ENCODE peak calls at places on chromosome 6, in five cellular contexts. P is activated naive CD8-positive, alpha-beta T cell treated with anti-CD3 and anti-CD28 coated beads, Interleukin-2, amount 50 U/mL, for 24 hours; O is stimulated activated CD8-positive, alpha-beta memory T cell treated with anti-CD3 and anti-CD28 coated beads, Interleukin-15, amount 100 ng/mL, for 24 hours; B is HT-29; K is nucleus accumbens. Q is an unnamed sample.

GRCh38 chr6:137013738-137014602 is 30.8 kb downstream of the IL20RA start:
- DNase-seq in P (no peak), O (no peak), B (peak; percentile 72), K (no peak), Q (no peak)

GRCh38 chr6:107576852-107577251 is 86.9 kb downstream of the SOBP start:
- DNase-seq in P (no peak), O (no peak), B (no peak), K (no peak), Q (no peak)

GRCh38 chr6:162488444-162488843 is 239.1 kb downstream of the PRKN start:
- DNase-seq in P (no peak), O (no peak), B (no peak), K (no peak), Q (no peak)

GRCh38 chr6:47135772-47136171 is 93.6 kb upstream of the ADGRF1 start:
- DNase-seq in P (no peak), O (no peak), B (peak; percentile 96), K (no peak), Q (no peak)

GRCh38 chr6:129621252-129621651 is 88.7 kb downstream of the ARHGAP18 start:
- DNase-seq in P (peak; percentile 34), O (no peak), B (peak; percentile 34), K (no peak), Q (peak; percentile 4)

GRCh38 chr6:26520088-26520839 is 17.9 kb upstream of the HMGN4 start:
- DNase-seq in P (peak; percentile 50), O (peak; percentile 13), B (peak; percentile 67), K (peak; percentile 15), Q (no peak)

GRCh38 chr6:25793970-25794369 is 37.9 kb downstream of the SLC17A1 start:
- DNase-seq in P (no peak), O (no peak), B (no peak), K (no peak), Q (no peak)

GRCh38 chr6:54621285-54621684 is 225.3 kb upstream of the FAM83B start:
- DNase-seq in P (no peak), O (no peak), B (no peak), K (no peak), Q (no peak)

GRCh38 chr6:2108700-2109306 is 136.6 kb downstream of the GMDS start:
- DNase-seq in P (no peak), O (no peak), B (no peak), K (no peak), Q (no peak)

GRCh38 chr6:118720125-118720473 is 68.7 kb upstream of the CEP85L start:
- DNase-seq in P (no peak), O (no peak), B (no peak), K (no peak), Q (no peak)

GRCh38 chr6:23307516-23307915 is 738.1 kb downstream of the HDGFL1 start:
- DNase-seq in P (no peak), O (no peak), B (no peak), K (no peak), Q (no peak)

GRCh38 chr6:111926731-111927302 is 53.6 kb upstream of the FYN start:
- DNase-seq in P (no peak), O (no peak), B (no peak), K (no peak), Q (no peak)

GRCh38 chr6:18091382-18091781 is 31.1 kb downstream of the NHLRC1 start:
- DNase-seq in P (no peak), O (no peak), B (no peak), K (no peak), Q (no peak)

GRCh38 chr6:137926207-137926731 is 59.2 kb downstream of the TNFAIP3 start:
- DNase-seq in P (peak; percentile 62), O (no peak), B (peak; percentile 71), K (no peak), Q (no peak)

GRCh38 chr6:11710221-11710836 is 68.3 kb downstream of the ADTRP start:
- DNase-seq in P (peak; percentile 57), O (no peak), B (no peak), K (no peak), Q (no peak)

GRCh38 chr6:25512560-25512959 is 139.5 kb upstream of the SCGN start:
- DNase-seq in P (no peak), O (no peak), B (no peak), K (no peak), Q (no peak)

GRCh38 chr6:80148220-80148619 is 41.7 kb downstream of the BCKDHB start:
- DNase-seq in P (no peak), O (no peak), B (no peak), K (no peak), Q (no peak)

GRCh38 chr6:169961772-169962561 is 210.5 kb downstream of the ERMARD start:
- DNase-seq in P (peak; percentile 57), O (no peak), B (no peak), K (no peak), Q (peak; percentile 13)

GRCh38 chr6:7016238-7016637 is 91.5 kb upstream of the RREB1 start:
- DNase-seq in P (no peak), O (no peak), B (no peak), K (no peak), Q (no peak)

GRCh38 chr6:39602590-39603319 is 122.5 kb downstream of the KIF6 start:
- DNase-seq in P (no peak), O (no peak), B (no peak), K (no peak), Q (no peak)

GRCh38 chr6:33189164-33189563 is 3.1 kb downstream of the COL11A2 start:
- DNase-seq in P (no peak), O (no peak), B (no peak), K (no peak), Q (no peak)